ENCODE peak calls at places on chromosomes 1 and 21, in nine cellular contexts. O is HCT116, R is H9, N is GM23248, H is endothelial cell of umbilical vein, V is PC-3, D is K562, E is IMR-90, I is colonic mucosa. Y is an unnamed sample. For H3K27me3 and H3K4me1, the result is how much of the 10 kb centered on the place peaks cover.

GRCh38 chr1:225426395-225427248 is 1.2 kb downstream of the LBR start:
- DNase-seq in E (peak), I (peak), R (no peak), D (peak), O (no peak), N (peak), V (peak), H (peak), Y (peak)

GRCh38 chr1:109876617-109877319 is 33.9 kb upstream of the CSF1 start:
- DNase-seq in I (no peak), R (peak), V (no peak), N (peak), D (no peak), O (no peak), E (peak), H (no peak), Y (peak)

GRCh38 chr1:153532161-153532560 is 3.6 kb downstream of the S100A6 start:
- DNase-seq in N (no peak), O (no peak), H (peak), E (no peak), V (no peak), R (no peak), I (no peak), D (no peak), Y (no peak)

GRCh38 chr21:16085436-16085835 is 355.7 kb downstream of the USP25 start:
- DNase-seq in D (no peak), H (no peak), I (no peak), N (peak), E (peak), R (no peak), O (no peak), V (peak), Y (peak)

GRCh38 chr1:116289219-116289618 is 83.8 kb upstream of the ATP1A1 start:
- DNase-seq in R (no peak), O (no peak), H (no peak), I (no peak), N (no peak), V (peak), D (no peak), E (no peak), Y (peak)

GRCh38 chr1:53091841-53092645 is 30.0 kb downstream of the PODN start:
- DNase-seq in H (no peak), I (no peak), E (no peak), O (no peak), V (peak), R (no peak), D (no peak), N (peak), Y (no peak)

GRCh38 chr1:3483801-3484444 is 29.5 kb downstream of the ARHGEF16 start:
- DNase-seq in R (peak), I (peak), D (peak), E (no peak), O (no peak), H (peak), V (peak), N (peak), Y (peak)

GRCh38 chr1:229067546-229067945 is 203.4 kb upstream of the RAB4A start:
- DNase-seq in D (no peak), O (no peak), H (no peak), E (no peak), N (no peak), R (no peak), I (no peak), V (no peak), Y (no peak)

GRCh38 chr1:209652873-209653401 is 712 bp upstream of the LAMB3 start:
- DNase-seq in D (peak), N (no peak), R (peak), E (peak), V (peak), O (peak), H (peak), I (peak), Y (peak)

GRCh38 chr1:169288011-169288414 is 79.6 kb downstream of the NME7 start:
- DNase-seq in D (no peak), E (peak), N (peak), I (no peak), H (peak), R (no peak), O (peak), V (peak), Y (peak)

GRCh38 chr21:33924079-33924765 is 8.6 kb upstream of the ATP5PO start:
- DNase-seq in O (peak), R (peak), I (peak), D (peak), N (peak), H (peak), E (peak), V (peak), Y (peak)

GRCh38 chr1:193914871-193915270 is 728.5 kb upstream of the B3GALT2 start:
- DNase-seq in R (no peak), N (no peak), O (no peak), E (no peak), V (no peak), D (no peak), H (no peak), I (no peak), Y (no peak)

GRCh38 chr1:42935313-42935624 is 23.4 kb downstream of the SLC2A1 start:
- DNase-seq in O (no peak), N (no peak), V (no peak), R (no peak), D (no peak), I (peak), H (no peak), E (no peak), Y (no peak)

GRCh38 chr1:76426606-76427005 is 352.1 kb downstream of the ST6GALNAC3 start:
- DNase-seq in E (peak), R (no peak), V (no peak), N (no peak), I (no peak), H (no peak), O (no peak), D (no peak), Y (peak)

GRCh38 chr1:86692636-86693035 is 11.7 kb upstream of the SH3GLB1 start:
- DNase-seq in R (no peak), V (no peak), D (no peak), I (no peak), O (no peak), N (no peak), H (no peak), E (no peak), Y (no peak)

GRCh38 chr21:26912466-26912865 is 54.4 kb downstream of the ADAMTS5 start:
- DNase-seq in E (no peak), V (no peak), O (no peak), I (no peak), N (no peak), D (no peak), R (no peak), H (no peak), Y (no peak)

GRCh38 chr1:22454476-22455056 is 2.9 kb downstream of the ZBTB40 start:
- DNase-seq in N (peak), I (no peak), E (no peak), O (no peak), D (peak), R (no peak), V (no peak), H (no peak), Y (peak)

GRCh38 chr1:205578780-205579571 is 52.8 kb downstream of the ELK4 start:
- DNase-seq in R (peak), V (peak), N (no peak), I (peak), E (no peak), D (no peak), H (no peak), O (no peak), Y (no peak)

GRCh38 chr21:44972301-44972814 is 32.5 kb downstream of the SLX9 start:
- DNase-seq in H (no peak), N (no peak), R (no peak), D (no peak), E (no peak), I (no peak), V (peak), O (no peak), Y (no peak)

GRCh38 chr1:88683516-88683847 is 591 bp upstream of the PKN2 start:
- DNase-seq in H (no peak), E (peak), R (no peak), N (peak), O (no peak), I (peak), V (peak), D (peak), Y (no peak)

GRCh38 chr1:54800899-54801759 is at the start of gene TTC22:
- DNase-seq in I (peak), O (peak), H (no peak), E (no peak), N (peak), D (peak), V (peak), R (peak), Y (peak)

GRCh38 chr1:90613371-90613770 is 103.7 kb downstream of the BARHL2 start:
- DNase-seq in O (no peak), V (no peak), R (no peak), N (no peak), I (no peak), H (no peak), D (no peak), E (no peak), Y (no peak)

GRCh38 chr1:162690672-162691434 is 58.6 kb downstream of the DDR2 start:
- DNase-seq in O (peak), D (peak), H (peak), I (no peak), R (peak), V (peak), N (peak), E (peak), Y (peak)

GRCh38 chr1:154502066-154502741 is at the start of the genes SHE and TDRD10:
- DNase-seq in N (peak), V (no peak), E (no peak), D (no peak), R (peak), H (peak), O (no peak), I (no peak), Y (no peak)

GRCh38 chr1:208475449-208475848 is 231.3 kb upstream of the PLXNA2 start:
- DNase-seq in E (peak), R (no peak), O (no peak), V (peak), N (peak), I (no peak), D (no peak), H (no peak), Y (no peak)

GRCh38 chr1:23369335-23370013 is at the start of gene ZNF436:
- DNase-seq in D (peak), I (peak), O (no peak), N (peak), E (peak), R (no peak), H (peak), V (peak), Y (peak)

GRCh38 chr1:87880098-87880746 is 551.5 kb downstream of the LMO4 start:
- DNase-seq in E (no peak), I (no peak), N (no peak), D (no peak), O (no peak), R (no peak), V (no peak), H (no peak), Y (no peak)

GRCh38 chr1:224358288-224358687 is 1.6 kb downstream of the CNIH4 start:
- DNase-seq in V (no peak), H (no peak), I (no peak), E (no peak), O (no peak), D (no peak), R (no peak), N (no peak), Y (no peak)

GRCh38 chr1:85502171-85502570 is 37.2 kb upstream of the DDAH1 start:
- DNase-seq in E (peak), R (no peak), V (no peak), I (no peak), H (no peak), D (no peak), O (no peak), N (peak), Y (peak)

GRCh38 chr1:50332941-50333594 is 90.2 kb downstream of the DMRTA2 start:
- DNase-seq in N (peak), R (peak), D (peak), H (peak), I (peak), O (no peak), E (peak), V (peak), Y (peak)

GRCh38 chr1:156080598-156081173 is 1.6 kb downstream of the MEX3A start:
- DNase-seq in D (no peak), R (no peak), N (no peak), V (no peak), I (no peak), O (no peak), E (no peak), H (no peak), Y (peak)
- H3K9ac ChIP-seq in D (peak), R (peak), N (no peak), V (peak), I (no peak), O (no peak), E (peak), H (peak), Y (no peak)

GRCh38 chr1:911875-912739 is 11.6 kb upstream of the SAMD11 start:
- DNase-seq in N (no peak), V (no peak), H (no peak), R (no peak), E (no peak), I (no peak), O (no peak), D (no peak), Y (no peak)

GRCh38 chr1:912740-913301 is 10.9 kb upstream of the SAMD11 start:
- DNase-seq in E (no peak), R (peak), D (no peak), I (no peak), V (no peak), N (peak), O (no peak), H (no peak), Y (no peak)

GRCh38 chr1:914891-915280 is 8.8 kb upstream of the SAMD11 start:
- DNase-seq in I (no peak), N (no peak), H (no peak), D (no peak), R (no peak), O (no peak), V (no peak), E (no peak), Y (no peak)

GRCh38 chr1:914253-914890 is 9.4 kb upstream of the SAMD11 start:
- DNase-seq in I (no peak), H (no peak), E (no peak), N (no peak), R (no peak), V (no peak), O (no peak), D (no peak), Y (no peak)

DNA sequence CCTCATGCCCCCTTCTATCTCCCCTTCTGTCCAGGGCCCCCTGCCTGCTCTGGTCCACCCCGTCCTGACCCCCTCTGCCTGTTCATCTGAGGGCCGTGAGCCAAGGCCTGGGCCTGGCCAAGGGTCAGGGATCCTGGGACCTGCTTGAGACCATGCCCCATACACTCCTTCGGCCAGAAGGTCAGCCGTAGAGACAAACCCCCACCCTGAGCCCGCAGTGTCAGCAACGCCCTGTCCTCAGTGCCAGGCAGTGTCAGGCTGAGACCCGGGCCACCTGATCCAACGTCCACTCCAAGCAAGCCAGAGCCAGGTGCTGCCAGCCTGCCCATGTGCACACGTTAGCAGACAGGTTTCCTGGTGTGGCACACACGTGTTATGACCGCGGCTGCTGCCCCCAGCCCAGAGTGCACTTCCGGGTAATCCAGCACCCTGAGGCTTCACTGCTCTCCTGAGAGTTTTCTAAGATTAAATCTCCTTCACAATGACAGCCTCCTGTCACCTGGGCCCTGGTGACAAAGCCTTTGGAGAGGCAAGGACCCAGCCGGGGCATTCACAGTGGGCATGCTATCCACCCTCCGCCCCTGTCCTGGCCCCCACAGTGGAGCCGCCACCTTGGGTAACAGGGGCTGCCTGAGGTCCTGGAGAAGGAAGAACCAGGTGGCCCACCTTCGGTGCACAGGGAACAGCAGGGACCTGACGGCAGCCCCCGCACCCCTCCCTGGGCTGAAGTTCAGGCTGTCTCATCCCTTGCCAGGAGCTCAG is 10.1 kb upstream of the SAMD11 start:
- DNase-seq in V (no peak), R (no peak), O (no peak), D (no peak), N (no peak), I (no peak), E (no peak), H (no peak), Y (no peak)
- H3K27me3 ChIP-seq in V (under half), R (under half), O (under half), D (under half), N (under half), I (half or more), E (under half), H (under half), Y (under half)

GRCh38 chr1:183873642-183874041 is 68.7 kb downstream of the RGL1 start:
- DNase-seq in O (no peak), E (no peak), D (no peak), R (no peak), N (no peak), V (no peak), H (peak), I (no peak), Y (no peak)
- H3K4me1 ChIP-seq in O (under half), E (under half), D (under half), R (under half), N (half or more), V (under half), H (half or more), I (under half), Y (half or more)

DNA sequence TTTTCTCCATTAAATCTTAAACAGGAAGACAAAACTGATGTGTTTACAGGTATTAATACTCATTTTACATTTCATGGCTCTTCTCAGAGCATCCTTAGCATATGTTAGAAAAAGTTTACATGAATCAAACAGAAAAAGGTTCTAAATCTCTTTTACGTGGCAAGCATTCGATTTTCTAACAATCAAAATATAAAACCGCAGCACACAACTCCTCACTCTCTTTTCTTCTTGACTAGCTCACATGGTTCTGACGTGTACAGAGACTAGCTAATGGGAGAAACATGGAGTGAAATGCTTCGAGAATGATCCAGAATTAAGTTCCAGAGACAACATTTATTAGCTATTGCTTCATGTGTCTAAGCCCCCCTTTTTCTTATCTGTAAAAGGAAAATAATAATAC is 669.0 kb downstream of the PTPRC start:
- DNase-seq in V (no peak), N (no peak), R (no peak), E (no peak), D (no peak), I (no peak), H (no peak), O (no peak), Y (no peak)
- H3K9ac ChIP-seq in V (no peak), N (no peak), R (no peak), E (no peak), D (no peak), I (no peak), H (no peak), O (no peak), Y (no peak)

Y was measured in adipocyte.